ENCODE peak calls at places on chromosomes 12 and 14, in nine cellular contexts. E is CD4-positive, CD25-positive, alpha-beta regulatory T cell; F is activated gamma-delta T cell; U is ureter; A is cerebellar nuclear complex; K is SJSA1; Z is tibial nerve; C is globus pallidus; N is heart left ventricle. L is an unnamed sample.

GRCh38 chr12:30707628-30708342 is 12.1 kb upstream of the IPO8 start:
- DNase-seq in E (no peak), F (no peak), U (no peak), A (no peak), K (no peak), Z (no peak), C (no peak), N (no peak), L (no peak)

GRCh38 chr12:12974211-12974610 is 22.2 kb upstream of the GPRC5D start:
- DNase-seq in E (no peak), F (no peak), U (no peak), A (no peak), K (no peak), Z (no peak), C (no peak), N (no peak), L (no peak)

GRCh38 chr12:57551637-57552305 is 1.9 kb downstream of the KIF5A start:
- DNase-seq in E (no peak), F (no peak), U (no peak), A (no peak), K (no peak), Z (no peak), C (no peak), N (no peak), L (no peak)

GRCh38 chr14:73238941-73239340 is 1.6 kb downstream of the PAPLN start:
- DNase-seq in E (no peak), F (no peak), U (no peak), A (no peak), K (no peak), Z (no peak), C (no peak), N (no peak), L (no peak)

GRCh38 chr12:49619286-49619685 is 4.1 kb upstream of the PRPF40B start:
- DNase-seq in E (no peak), F (no peak), U (no peak), A (no peak), K (no peak), Z (no peak), C (no peak), N (no peak), L (no peak)

GRCh38 chr12:15834575-15834974 is 45.4 kb upstream of the EPS8 start:
- DNase-seq in E (no peak), F (no peak), U (no peak), A (no peak), K (no peak), Z (no peak), C (no peak), N (no peak), L (no peak)

GRCh38 chr12:92476844-92477243 is 225.9 kb upstream of the PLEKHG7 start:
- DNase-seq in E (no peak), F (no peak), U (no peak), A (no peak), K (no peak), Z (no peak), C (no peak), N (no peak), L (no peak)

GRCh38 chr14:57205953-57206352 is 62.8 kb downstream of the EXOC5 start:
- DNase-seq in E (no peak), F (no peak), U (no peak), A (no peak), K (no peak), Z (no peak), C (no peak), N (no peak), L (no peak)

GRCh38 chr14:20499108-20499507 is 6.2 kb upstream of the RNASE10 start:
- DNase-seq in E (no peak), F (no peak), U (no peak), A (no peak), K (no peak), Z (no peak), C (no peak), N (no peak), L (no peak)

GRCh38 chr14:53519137-53519536 is 366.0 kb upstream of the DDHD1 start:
- DNase-seq in E (no peak), F (no peak), U (no peak), A (no peak), K (peak), Z (no peak), C (no peak), N (no peak), L (no peak)

GRCh38 chr14:68140801-68141200 is 321.2 kb downstream of the RAD51B start:
- DNase-seq in E (no peak), F (no peak), U (no peak), A (no peak), K (no peak), Z (no peak), C (no peak), N (no peak), L (no peak)

GRCh38 chr12:25979563-25979962 is 21.1 kb downstream of the RASSF8 start:
- DNase-seq in E (no peak), F (no peak), U (no peak), A (no peak), K (no peak), Z (no peak), C (no peak), N (no peak), L (no peak)

GRCh38 chr12:42725839-42726238 is 136.3 kb upstream of the PRICKLE1 start:
- DNase-seq in E (no peak), F (no peak), U (no peak), A (no peak), K (peak), Z (no peak), C (no peak), N (no peak), L (no peak)

GRCh38 chr12:15244341-15244740 is 23.1 kb upstream of the RERG start:
- DNase-seq in E (no peak), F (no peak), U (no peak), A (no peak), K (no peak), Z (no peak), C (no peak), N (no peak), L (no peak)

GRCh38 chr12:123096159-123096558 is 54.7 kb downstream of the PITPNM2 start:
- DNase-seq in E (no peak), F (no peak), U (no peak), A (no peak), K (no peak), Z (no peak), C (no peak), N (no peak), L (no peak)

GRCh38 chr12:49451468-49452259 is 84.4 kb downstream of the SPATS2 start:
- DNase-seq in E (peak), F (no peak), U (no peak), A (no peak), K (no peak), Z (no peak), C (no peak), N (no peak), L (no peak)

GRCh38 chr12:125140918-125141573 is 75.8 kb downstream of the AACS start:
- DNase-seq in E (no peak), F (no peak), U (no peak), A (no peak), K (peak), Z (no peak), C (no peak), N (no peak), L (no peak)

GRCh38 chr12:92863255-92863654 is 65.8 kb downstream of the EEA1 start:
- DNase-seq in E (no peak), F (no peak), U (no peak), A (no peak), K (no peak), Z (no peak), C (no peak), N (no peak), L (no peak)

GRCh38 chr14:60775296-60775695 is 40.7 kb downstream of the MNAT1 start:
- DNase-seq in E (no peak), F (no peak), U (no peak), A (no peak), K (peak), Z (no peak), C (no peak), N (no peak), L (no peak)

GRCh38 chr12:32587536-32588346 is 91.4 kb upstream of the DNM1L start:
- DNase-seq in E (peak), F (no peak), U (no peak), A (no peak), K (no peak), Z (no peak), C (no peak), N (no peak), L (no peak)

GRCh38 chr12:59087077-59087673 is 166.9 kb upstream of the LRIG3 start:
- DNase-seq in E (no peak), F (no peak), U (no peak), A (no peak), K (peak), Z (no peak), C (no peak), N (no peak), L (no peak)

GRCh38 chr14:87229131-87229530 is 763.9 kb downstream of the GALC start:
- DNase-seq in E (no peak), F (no peak), U (no peak), A (no peak), K (no peak), Z (no peak), C (no peak), N (no peak), L (no peak)

GRCh38 chr12:114918535-114919233 is 234.7 kb upstream of the TBX3 start:
- DNase-seq in E (no peak), F (no peak), U (no peak), A (no peak), K (peak), Z (no peak), C (no peak), N (no peak), L (no peak)

GRCh38 chr12:110693731-110694130 is 4.8 kb upstream of the HVCN1 start:
- DNase-seq in E (no peak), F (no peak), U (no peak), A (no peak), K (no peak), Z (peak), C (no peak), N (no peak), L (no peak)

GRCh38 chr14:36661506-36662257 is at the start of gene PAX9:
- DNase-seq in E (peak), F (no peak), U (peak), A (no peak), K (peak), Z (peak), C (peak), N (peak), L (no peak)

GRCh38 chr12:54734196-54734950 is 86.2 kb upstream of the DCD start:
- DNase-seq in E (no peak), F (no peak), U (no peak), A (no peak), K (no peak), Z (no peak), C (no peak), N (no peak), L (no peak)

GRCh38 chr12:52243774-52244614 is 11.0 kb downstream of the KRT7 start:
- DNase-seq in E (peak), F (no peak), U (peak), A (no peak), K (peak), Z (peak), C (no peak), N (peak), L (peak)

GRCh38 chr14:80781968-80782367 is 159.6 kb downstream of the CEP128 start:
- DNase-seq in E (no peak), F (no peak), U (no peak), A (no peak), K (no peak), Z (no peak), C (no peak), N (no peak), L (no peak)

GRCh38 chr14:51750542-51750941 is 98.8 kb downstream of the FRMD6 start:
- DNase-seq in E (no peak), F (no peak), U (no peak), A (no peak), K (no peak), Z (no peak), C (no peak), N (no peak), L (no peak)

GRCh38 chr12:126554599-126554998 is 1489.4 kb downstream of the AACS start:
- DNase-seq in E (no peak), F (no peak), U (no peak), A (no peak), K (no peak), Z (no peak), C (no peak), N (no peak), L (no peak)

GRCh38 chr14:65972891-65973290 is 513.3 kb upstream of the CCDC196 start:
- DNase-seq in E (no peak), F (no peak), U (no peak), A (no peak), K (no peak), Z (no peak), C (no peak), N (no peak), L (no peak)

GRCh38 chr12:103626498-103626897 is 39.4 kb downstream of the STAB2 start:
- DNase-seq in E (no peak), F (no peak), U (no peak), A (peak), K (no peak), Z (peak), C (no peak), N (peak), L (peak)

GRCh38 chr12:3341594-3341993 is 149.4 kb upstream of the PRMT8 start:
- DNase-seq in E (no peak), F (no peak), U (no peak), A (no peak), K (no peak), Z (no peak), C (peak), N (no peak), L (no peak)

GRCh38 chr12:95099270-95099790 is 25.9 kb upstream of the NR2C1 start:
- DNase-seq in E (no peak), F (no peak), U (no peak), A (no peak), K (no peak), Z (no peak), C (no peak), N (no peak), L (no peak)

L was measured in thoracic aorta.